ENCODE peak calls at places on chromosomes 16 and 17, in seven cellular contexts. E is lower leg skin, W is stomach, S is GM12891, V is NB4, N is uterus, G is A549. H is an unnamed sample.

GRCh38 chr17:45311762-45312476 is 4.9 kb downstream of the MAP3K14 start:
- DNase-seq in E (no peak), W (peak; percentile 82), S (peak; percentile 50), V (no peak), N (peak; percentile 53), G (peak; percentile 59), H (peak; percentile 30)

GRCh38 chr17:21418446-21419298 is 42.5 kb downstream of the KCNJ12 start:
- DNase-seq in E (peak; percentile 52), W (no peak), S (no peak), V (no peak), N (no peak), G (no peak), H (no peak)

GRCh38 chr17:49180303-49180702 is 30.1 kb downstream of the GNGT2 start:
- DNase-seq in E (peak; percentile 93), W (peak; percentile 73), S (peak; percentile 28), V (peak; percentile 62), N (peak; percentile 50), G (peak; percentile 69), H (peak; percentile 52)

GRCh38 chr16:24075929-24076716 is 180.0 kb upstream of the CACNG3 start:
- DNase-seq in E (no peak), W (no peak), S (no peak), V (peak; percentile 47), N (no peak), G (no peak), H (no peak)

GRCh38 chr17:7560172-7561027 is 1.3 kb upstream of the SENP3 start:
- DNase-seq in E (peak; percentile 94), W (peak; percentile 81), S (peak; percentile 61), V (no peak), N (peak; percentile 67), G (peak; percentile 78), H (peak; percentile 78)

GRCh38 chr17:77363821-77364361 is 223.1 kb downstream of the SEC14L1 start:
- DNase-seq in E (no peak), W (no peak), S (no peak), V (peak; percentile 71), N (peak; percentile 75), G (no peak), H (peak; percentile 15)

GRCh38 chr17:75032896-75033294 is 13.9 kb downstream of the ATP5PD start:
- DNase-seq in E (no peak), W (no peak), S (no peak), V (no peak), N (peak; percentile 52), G (peak; percentile 48), H (no peak)

GRCh38 chr17:65627892-65628622 is 66.6 kb upstream of the AXIN2 start:
- DNase-seq in E (peak; percentile 60), W (peak; percentile 67), S (no peak), V (no peak), N (peak; percentile 63), G (peak; percentile 88), H (no peak)

GRCh38 chr17:76969598-76970172 is 101.5 kb downstream of the MGAT5B start:
- DNase-seq in E (no peak), W (no peak), S (no peak), V (no peak), N (no peak), G (no peak), H (no peak)

GRCh38 chr16:58345574-58346354 is 46.5 kb upstream of the GINS3 start:
- DNase-seq in E (no peak), W (no peak), S (no peak), V (no peak), N (no peak), G (no peak), H (peak; percentile 11)

GRCh38 chr17:62892870-62893338 is 73.1 kb upstream of the TANC2 start:
- DNase-seq in E (no peak), W (peak; percentile 40), S (no peak), V (peak; percentile 92), N (no peak), G (peak; percentile 88), H (no peak)

GRCh38 chr16:11791144-11791828 is 5.8 kb downstream of the ZC3H7A start:
- DNase-seq in E (no peak), W (no peak), S (no peak), V (no peak), N (no peak), G (no peak), H (no peak)

GRCh38 chr17:7141824-7142223 is 27.2 kb upstream of the ASGR2 start:
- DNase-seq in E (no peak), W (peak; percentile 50), S (no peak), V (no peak), N (no peak), G (no peak), H (no peak)

GRCh38 chr17:76005263-76006149 is 4.9 kb downstream of the CDK3 start:
- DNase-seq in E (peak; percentile 95), W (peak; percentile 86), S (peak; percentile 86), V (peak; percentile 77), N (peak; percentile 82), G (peak; percentile 78), H (peak; percentile 70)

GRCh38 chr16:23286131-23286532 is 16.0 kb upstream of the SCNN1B start:
- DNase-seq in E (no peak), W (no peak), S (no peak), V (no peak), N (no peak), G (no peak), H (no peak)

DNA sequence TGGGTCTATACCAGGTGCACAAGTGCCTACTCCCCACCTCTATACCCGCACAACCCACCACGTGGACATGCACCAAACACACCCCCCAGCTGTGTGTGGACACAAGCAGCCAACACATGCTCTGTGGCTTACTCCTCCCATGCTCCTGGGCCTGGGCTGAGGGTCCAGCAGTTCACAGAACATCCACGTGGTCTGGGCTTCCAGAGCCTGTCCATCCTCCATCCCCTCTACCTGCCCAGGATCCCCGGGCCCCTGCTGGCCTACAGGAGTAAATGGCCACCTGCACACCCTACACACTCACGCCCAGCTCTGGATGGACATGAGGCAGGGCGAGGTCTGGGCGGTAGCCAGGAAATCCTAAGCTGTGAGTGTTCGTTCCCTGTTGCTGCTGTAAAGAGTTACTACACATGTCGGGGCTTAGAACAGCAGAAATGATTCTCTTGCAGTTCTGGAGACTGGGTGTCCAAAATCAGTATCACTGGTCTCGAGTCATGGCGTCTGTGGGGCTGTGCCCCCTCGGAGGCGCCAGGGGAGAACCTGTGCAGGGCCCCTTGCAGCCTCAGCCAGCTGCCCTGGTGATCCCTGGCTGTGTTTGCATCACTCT is 15.0 kb upstream of the RAI1 start:
- DNase-seq in E (no peak), W (peak; percentile 28), S (no peak), V (no peak), N (no peak), G (peak; percentile 66), H (no peak)
- TF ChIP-seq POLR2A in E (no peak), W (no peak), S (no peak), V (no peak), N (no peak), G (no peak), H (no peak)

GRCh38 chr17:50638851-50639767 is 4.4 kb downstream of the ABCC3 start:
- DNase-seq in E (peak; percentile 94), W (peak; percentile 99), S (no peak), V (peak; percentile 33), N (peak; percentile 90), G (peak; percentile 100), H (no peak)
- TF ChIP-seq POLR2A in E (no peak), W (no peak), S (no peak), V (no peak), N (no peak), G (no peak), H (no peak)

DNA sequence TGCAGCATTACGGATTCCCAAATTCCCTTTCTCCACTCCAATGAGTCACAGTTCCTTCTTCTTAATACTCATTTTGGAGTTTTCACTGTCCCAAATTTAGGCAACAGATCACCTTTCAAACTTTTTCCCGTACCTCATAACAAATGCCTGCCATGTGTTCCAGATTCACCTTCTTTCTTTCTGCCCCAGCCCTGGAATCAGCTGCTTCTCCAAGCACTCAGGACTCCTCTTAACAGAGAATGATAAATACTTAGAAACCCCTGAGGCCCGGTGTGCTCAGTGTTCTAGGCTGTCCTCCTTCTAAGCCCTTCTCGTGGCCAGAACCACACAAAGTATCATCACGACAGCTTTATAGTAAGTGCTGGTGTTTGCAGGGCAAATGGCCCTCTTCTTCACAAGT is 14.9 kb downstream of the CSNK1D start:
- DNase-seq in E (no peak), W (no peak), S (no peak), V (no peak), N (no peak), G (no peak), H (no peak)
- TF ChIP-seq POLR2A in E (no peak), W (no peak), S (peak; percentile 24), V (no peak), N (no peak), G (no peak), H (no peak)

GRCh38 chr17:17559164-17559563 is 32.3 kb downstream of the PEMT start:
- DNase-seq in E (no peak), W (no peak), S (no peak), V (no peak), N (no peak), G (no peak), H (no peak)

GRCh38 chr17:17560167-17560566 is 31.3 kb downstream of the PEMT start:
- DNase-seq in E (no peak), W (no peak), S (no peak), V (no peak), N (no peak), G (no peak), H (no peak)

GRCh38 chr17:17562145-17562529 is 29.4 kb downstream of the PEMT start:
- DNase-seq in E (no peak), W (no peak), S (no peak), V (no peak), N (no peak), G (no peak), H (no peak)

GRCh38 chr17:17561408-17562144 is 29.9 kb downstream of the PEMT start:
- DNase-seq in E (peak; percentile 91), W (peak; percentile 96), S (no peak), V (no peak), N (peak; percentile 50), G (no peak), H (no peak)

GRCh38 chr17:17560975-17561374 is 30.5 kb downstream of the PEMT start:
- DNase-seq in E (no peak), W (peak; percentile 42), S (no peak), V (no peak), N (no peak), G (no peak), H (no peak)
- TF ChIP-seq POLR2A in E (no peak), W (no peak), S (no peak), V (no peak), N (no peak), G (no peak), H (no peak)

GRCh38 chr17:17001874-17002520 is 30.1 kb upstream of the TNFRSF13B start:
- DNase-seq in E (peak; percentile 96), W (peak; percentile 90), S (peak; percentile 94), V (peak; percentile 79), N (peak; percentile 74), G (peak; percentile 81), H (peak; percentile 75)
- TF ChIP-seq POLR2A in E (no peak), W (no peak), S (no peak), V (no peak), N (no peak), G (no peak), H (no peak)

H was measured in erythroblast.